ENCODE peak calls at places on chromosome 16, in ten cellular contexts. One of them, this sample, is unnamed.

GRCh38 chr16:19583665-19584300 is 28.3 kb downstream of the VPS35L start:
- DNase-seq in WTC11: peak
- DNase-seq in dorsolateral prefrontal cortex: no peak
- DNase-seq in progenitor cell of endocrine pancreas: no peak
- DNase-seq in fibroblast of lung: peak
- DNase-seq in heart right ventricle: peak
- DNase-seq in osteocyte: no peak
- DNase-seq in Caco-2: peak
- DNase-seq in foreskin keratinocyte: peak
- DNase-seq in mammary epithelial cell: peak
- DNase-seq in this sample: peak

GRCh38 chr16:28181557-28181914 is 30.2 kb downstream of the XPO6 start:
- DNase-seq in WTC11: no peak
- DNase-seq in dorsolateral prefrontal cortex: no peak
- DNase-seq in progenitor cell of endocrine pancreas: no peak
- DNase-seq in fibroblast of lung: peak
- DNase-seq in heart right ventricle: peak
- DNase-seq in osteocyte: no peak
- DNase-seq in Caco-2: peak
- DNase-seq in foreskin keratinocyte: peak
- DNase-seq in mammary epithelial cell: peak
- DNase-seq in this sample: peak

GRCh38 chr16:19116711-19117449 is 3.1 kb downstream of the ITPRIPL2 start:
- DNase-seq in WTC11: no peak
- DNase-seq in dorsolateral prefrontal cortex: no peak
- DNase-seq in progenitor cell of endocrine pancreas: no peak
- DNase-seq in fibroblast of lung: peak
- DNase-seq in heart right ventricle: no peak
- DNase-seq in osteocyte: no peak
- DNase-seq in Caco-2: no peak
- DNase-seq in foreskin keratinocyte: no peak
- DNase-seq in mammary epithelial cell: peak
- DNase-seq in this sample: peak

GRCh38 chr16:1298406-1298805 is 11.0 kb upstream of the UBE2I start:
- DNase-seq in WTC11: no peak
- DNase-seq in dorsolateral prefrontal cortex: no peak
- DNase-seq in progenitor cell of endocrine pancreas: no peak
- DNase-seq in fibroblast of lung: no peak
- DNase-seq in heart right ventricle: no peak
- DNase-seq in osteocyte: no peak
- DNase-seq in Caco-2: no peak
- DNase-seq in foreskin keratinocyte: no peak
- DNase-seq in mammary epithelial cell: no peak
- DNase-seq in this sample: no peak

GRCh38 chr16:4987580-4988374 is 29.6 kb downstream of the SEC14L5 start:
- DNase-seq in WTC11: peak
- DNase-seq in dorsolateral prefrontal cortex: no peak
- DNase-seq in progenitor cell of endocrine pancreas: peak
- DNase-seq in fibroblast of lung: no peak
- DNase-seq in heart right ventricle: no peak
- DNase-seq in osteocyte: no peak
- DNase-seq in Caco-2: peak
- DNase-seq in foreskin keratinocyte: no peak
- DNase-seq in mammary epithelial cell: no peak
- DNase-seq in this sample: no peak

GRCh38 chr16:14215941-14216340 is 144.8 kb downstream of the MRTFB start:
- DNase-seq in WTC11: no peak
- DNase-seq in dorsolateral prefrontal cortex: no peak
- DNase-seq in progenitor cell of endocrine pancreas: no peak
- DNase-seq in fibroblast of lung: no peak
- DNase-seq in heart right ventricle: no peak
- DNase-seq in osteocyte: no peak
- DNase-seq in Caco-2: no peak
- DNase-seq in foreskin keratinocyte: no peak
- DNase-seq in mammary epithelial cell: no peak
- DNase-seq in this sample: no peak

GRCh38 chr16:28309811-28310311 is 17.5 kb downstream of the SBK1 start:
- DNase-seq in WTC11: no peak
- DNase-seq in dorsolateral prefrontal cortex: no peak
- DNase-seq in progenitor cell of endocrine pancreas: no peak
- DNase-seq in fibroblast of lung: no peak
- DNase-seq in heart right ventricle: no peak
- DNase-seq in osteocyte: no peak
- DNase-seq in Caco-2: no peak
- DNase-seq in foreskin keratinocyte: no peak
- DNase-seq in mammary epithelial cell: no peak
- DNase-seq in this sample: no peak

GRCh38 chr16:59604331-59604730 is 870.2 kb upstream of the GOT2 start:
- DNase-seq in WTC11: no peak
- DNase-seq in dorsolateral prefrontal cortex: no peak
- DNase-seq in progenitor cell of endocrine pancreas: no peak
- DNase-seq in fibroblast of lung: no peak
- DNase-seq in heart right ventricle: no peak
- DNase-seq in osteocyte: no peak
- DNase-seq in Caco-2: no peak
- DNase-seq in foreskin keratinocyte: no peak
- DNase-seq in mammary epithelial cell: peak
- DNase-seq in this sample: no peak

GRCh38 chr16:88560722-88561484 is 9.3 kb upstream of the ZC3H18 start:
- DNase-seq in WTC11: peak
- DNase-seq in dorsolateral prefrontal cortex: no peak
- DNase-seq in progenitor cell of endocrine pancreas: peak
- DNase-seq in fibroblast of lung: peak
- DNase-seq in heart right ventricle: no peak
- DNase-seq in osteocyte: no peak
- DNase-seq in Caco-2: peak
- DNase-seq in foreskin keratinocyte: no peak
- DNase-seq in mammary epithelial cell: peak
- DNase-seq in this sample: peak

GRCh38 chr16:4260360-4260759 is 12.5 kb downstream of the TFAP4 start:
- DNase-seq in WTC11: no peak
- DNase-seq in dorsolateral prefrontal cortex: no peak
- DNase-seq in progenitor cell of endocrine pancreas: no peak
- DNase-seq in fibroblast of lung: no peak
- DNase-seq in heart right ventricle: no peak
- DNase-seq in osteocyte: no peak
- DNase-seq in Caco-2: no peak
- DNase-seq in foreskin keratinocyte: peak
- DNase-seq in mammary epithelial cell: no peak
- DNase-seq in this sample: peak

GRCh38 chr16:65618335-65618734 is 496.5 kb upstream of the CDH11 start:
- DNase-seq in WTC11: no peak
- DNase-seq in dorsolateral prefrontal cortex: no peak
- DNase-seq in progenitor cell of endocrine pancreas: no peak
- DNase-seq in fibroblast of lung: no peak
- DNase-seq in heart right ventricle: no peak
- DNase-seq in osteocyte: no peak
- DNase-seq in Caco-2: no peak
- DNase-seq in foreskin keratinocyte: no peak
- DNase-seq in mammary epithelial cell: no peak
- DNase-seq in this sample: no peak

GRCh38 chr16:65617421-65617820 is 495.6 kb upstream of the CDH11 start:
- DNase-seq in WTC11: no peak
- DNase-seq in dorsolateral prefrontal cortex: no peak
- DNase-seq in progenitor cell of endocrine pancreas: no peak
- DNase-seq in fibroblast of lung: no peak
- DNase-seq in heart right ventricle: no peak
- DNase-seq in osteocyte: no peak
- DNase-seq in Caco-2: no peak
- DNase-seq in foreskin keratinocyte: no peak
- DNase-seq in mammary epithelial cell: no peak
- DNase-seq in this sample: no peak

GRCh38 chr16:65621640-65622039 is 499.8 kb upstream of the CDH11 start:
- DNase-seq in WTC11: no peak
- DNase-seq in dorsolateral prefrontal cortex: no peak
- DNase-seq in progenitor cell of endocrine pancreas: no peak
- DNase-seq in fibroblast of lung: no peak
- DNase-seq in heart right ventricle: no peak
- DNase-seq in osteocyte: no peak
- DNase-seq in Caco-2: no peak
- DNase-seq in foreskin keratinocyte: no peak
- DNase-seq in mammary epithelial cell: no peak
- DNase-seq in this sample: no peak

GRCh38 chr16:65618931-65619330 is 497.1 kb upstream of the CDH11 start:
- DNase-seq in WTC11: no peak
- DNase-seq in dorsolateral prefrontal cortex: no peak
- DNase-seq in progenitor cell of endocrine pancreas: no peak
- DNase-seq in fibroblast of lung: no peak
- DNase-seq in heart right ventricle: no peak
- DNase-seq in osteocyte: no peak
- DNase-seq in Caco-2: no peak
- DNase-seq in foreskin keratinocyte: no peak
- DNase-seq in mammary epithelial cell: no peak
- DNase-seq in this sample: no peak

DNA sequence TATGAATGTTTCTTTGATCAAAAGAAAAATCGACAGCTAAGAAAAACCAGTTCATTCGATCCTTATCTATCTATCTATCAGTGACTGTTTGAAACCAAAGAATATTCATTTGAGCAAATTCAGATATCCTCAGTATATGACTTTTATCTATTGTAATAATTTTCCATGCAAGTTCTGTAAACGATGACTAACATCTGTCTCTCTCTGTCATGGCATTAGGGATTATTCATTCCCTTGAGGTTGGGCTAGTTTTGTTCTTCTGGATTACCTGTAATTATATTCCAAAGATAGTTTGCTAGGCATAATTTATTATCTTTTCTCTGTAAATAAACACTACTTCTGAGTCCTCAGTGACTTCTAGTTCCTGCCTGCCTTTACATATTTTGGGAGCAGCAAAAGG is 497.7 kb upstream of the CDH11 start:
- DNase-seq in WTC11: no peak
- DNase-seq in dorsolateral prefrontal cortex: no peak
- DNase-seq in progenitor cell of endocrine pancreas: no peak
- DNase-seq in fibroblast of lung: no peak
- DNase-seq in heart right ventricle: no peak
- DNase-seq in osteocyte: no peak
- DNase-seq in Caco-2: no peak
- DNase-seq in foreskin keratinocyte: no peak
- DNase-seq in mammary epithelial cell: no peak
- DNase-seq in this sample: no peak
- TF ChIP-seq CTCF in WTC11: no peak
- TF ChIP-seq CTCF in dorsolateral prefrontal cortex: no peak
- TF ChIP-seq CTCF in progenitor cell of endocrine pancreas: no peak
- TF ChIP-seq CTCF in fibroblast of lung: no peak
- TF ChIP-seq CTCF in heart right ventricle: no peak
- TF ChIP-seq CTCF in osteocyte: no peak
- TF ChIP-seq CTCF in Caco-2: no peak
- TF ChIP-seq CTCF in foreskin keratinocyte: no peak
- TF ChIP-seq CTCF in mammary epithelial cell: no peak
- TF ChIP-seq CTCF in this sample: no peak

GRCh38 chr16:10877472-10877946 is 507 bp downstream of the CIITA start:
- DNase-seq in WTC11: no peak
- DNase-seq in dorsolateral prefrontal cortex: no peak
- DNase-seq in progenitor cell of endocrine pancreas: no peak
- DNase-seq in fibroblast of lung: no peak
- DNase-seq in heart right ventricle: no peak
- DNase-seq in osteocyte: no peak
- DNase-seq in Caco-2: peak
- DNase-seq in foreskin keratinocyte: no peak
- DNase-seq in mammary epithelial cell: no peak
- DNase-seq in this sample: no peak
- TF ChIP-seq CTCF in WTC11: no peak
- TF ChIP-seq CTCF in dorsolateral prefrontal cortex: no peak
- TF ChIP-seq CTCF in progenitor cell of endocrine pancreas: no peak
- TF ChIP-seq CTCF in fibroblast of lung: no peak
- TF ChIP-seq CTCF in heart right ventricle: no peak
- TF ChIP-seq CTCF in osteocyte: no peak
- TF ChIP-seq CTCF in Caco-2: no peak
- TF ChIP-seq CTCF in foreskin keratinocyte: no peak
- TF ChIP-seq CTCF in mammary epithelial cell: no peak
- TF ChIP-seq CTCF in this sample: no peak

GRCh38 chr16:53510704-53511070 is 7.7 kb upstream of the AKTIP start:
- DNase-seq in WTC11: no peak
- DNase-seq in dorsolateral prefrontal cortex: no peak
- DNase-seq in progenitor cell of endocrine pancreas: no peak
- DNase-seq in fibroblast of lung: no peak
- DNase-seq in heart right ventricle: no peak
- DNase-seq in osteocyte: no peak
- DNase-seq in Caco-2: peak
- DNase-seq in foreskin keratinocyte: no peak
- DNase-seq in mammary epithelial cell: no peak
- DNase-seq in this sample: no peak
- TF ChIP-seq CTCF in WTC11: no peak
- TF ChIP-seq CTCF in dorsolateral prefrontal cortex: no peak
- TF ChIP-seq CTCF in progenitor cell of endocrine pancreas: no peak
- TF ChIP-seq CTCF in fibroblast of lung: no peak
- TF ChIP-seq CTCF in heart right ventricle: peak
- TF ChIP-seq CTCF in osteocyte: no peak
- TF ChIP-seq CTCF in Caco-2: no peak
- TF ChIP-seq CTCF in foreskin keratinocyte: no peak
- TF ChIP-seq CTCF in mammary epithelial cell: no peak
- TF ChIP-seq CTCF in this sample: no peak

GRCh38 chr16:56571525-56571924 is 6.7 kb downstream of the MT4 start:
- DNase-seq in WTC11: no peak
- DNase-seq in dorsolateral prefrontal cortex: peak
- DNase-seq in progenitor cell of endocrine pancreas: no peak
- DNase-seq in fibroblast of lung: no peak
- DNase-seq in heart right ventricle: no peak
- DNase-seq in osteocyte: no peak
- DNase-seq in Caco-2: no peak
- DNase-seq in foreskin keratinocyte: no peak
- DNase-seq in mammary epithelial cell: no peak
- DNase-seq in this sample: no peak

GRCh38 chr16:56576585-56577299 is 11.9 kb downstream of the MT4 start:
- DNase-seq in WTC11: peak
- DNase-seq in dorsolateral prefrontal cortex: no peak
- DNase-seq in progenitor cell of endocrine pancreas: peak
- DNase-seq in fibroblast of lung: peak
- DNase-seq in heart right ventricle: peak
- DNase-seq in osteocyte: no peak
- DNase-seq in Caco-2: peak
- DNase-seq in foreskin keratinocyte: peak
- DNase-seq in mammary epithelial cell: peak
- DNase-seq in this sample: peak

GRCh38 chr16:56574625-56575024 is 9.8 kb downstream of the MT4 start:
- DNase-seq in WTC11: no peak
- DNase-seq in dorsolateral prefrontal cortex: no peak
- DNase-seq in progenitor cell of endocrine pancreas: no peak
- DNase-seq in fibroblast of lung: no peak
- DNase-seq in heart right ventricle: no peak
- DNase-seq in osteocyte: no peak
- DNase-seq in Caco-2: no peak
- DNase-seq in foreskin keratinocyte: no peak
- DNase-seq in mammary epithelial cell: no peak
- DNase-seq in this sample: no peak

GRCh38 chr16:56580391-56581048 is 8.8 kb upstream of the MT3 start:
- DNase-seq in WTC11: no peak
- DNase-seq in dorsolateral prefrontal cortex: no peak
- DNase-seq in progenitor cell of endocrine pancreas: no peak
- DNase-seq in fibroblast of lung: no peak
- DNase-seq in heart right ventricle: no peak
- DNase-seq in osteocyte: no peak
- DNase-seq in Caco-2: no peak
- DNase-seq in foreskin keratinocyte: no peak
- DNase-seq in mammary epithelial cell: no peak
- DNase-seq in this sample: no peak

DNA sequence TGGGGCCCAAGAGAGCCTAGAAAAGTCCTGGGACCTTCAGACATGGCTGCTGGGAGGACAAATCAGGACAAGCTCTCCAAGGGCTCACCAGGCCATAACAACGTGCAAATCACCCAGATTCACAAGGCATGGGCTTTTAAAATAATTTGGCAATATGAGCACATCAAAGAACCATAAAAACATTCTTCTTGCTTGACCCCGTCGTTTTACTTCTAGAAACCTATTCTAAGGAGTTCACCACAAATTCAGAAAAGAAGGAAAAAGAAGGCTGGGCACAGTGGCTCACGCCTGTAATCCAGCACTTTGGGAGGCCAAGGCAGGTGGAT is 12.1 kb upstream of the MT3 start:
- DNase-seq in WTC11: no peak
- DNase-seq in dorsolateral prefrontal cortex: no peak
- DNase-seq in progenitor cell of endocrine pancreas: no peak
- DNase-seq in fibroblast of lung: no peak
- DNase-seq in heart right ventricle: no peak
- DNase-seq in osteocyte: no peak
- DNase-seq in Caco-2: no peak
- DNase-seq in foreskin keratinocyte: no peak
- DNase-seq in mammary epithelial cell: no peak
- DNase-seq in this sample: no peak
- TF ChIP-seq CTCF in WTC11: no peak
- TF ChIP-seq CTCF in dorsolateral prefrontal cortex: no peak
- TF ChIP-seq CTCF in progenitor cell of endocrine pancreas: no peak
- TF ChIP-seq CTCF in fibroblast of lung: no peak
- TF ChIP-seq CTCF in heart right ventricle: no peak
- TF ChIP-seq CTCF in osteocyte: no peak
- TF ChIP-seq CTCF in Caco-2: no peak
- TF ChIP-seq CTCF in foreskin keratinocyte: no peak
- TF ChIP-seq CTCF in mammary epithelial cell: no peak
- TF ChIP-seq CTCF in this sample: no peak